ENCODE peak calls at places on chromosomes 4 and X, in seven cellular contexts. U, S, D, I, N, R and L are unnamed samples.

GRCh38 chr4:54268151-54268550 is 39.1 kb downstream of the PDGFRA start:
- DNase-seq in N (no peak), S (no peak), R (no peak), I (no peak), U (no peak), D (no peak), L (no peak)

GRCh38 chr4:6730603-6731300 is 14.8 kb downstream of the BLOC1S4 start:
- DNase-seq in U (no peak), D (no peak), S (no peak), N (no peak), R (no peak), I (no peak), L (no peak)

GRCh38 chr4:4423706-4424498 is 37.0 kb downstream of the NSG1 start:
- DNase-seq in N (no peak), U (no peak), S (no peak), D (no peak), I (no peak), R (no peak), L (no peak)

GRCh38 chr4:150007512-150007911 is 70.7 kb upstream of the DCLK2 start:
- DNase-seq in N (no peak), U (no peak), S (no peak), R (no peak), I (no peak), D (peak; percentile 13), L (no peak)

GRCh38 chr4:15400911-15401671 is 26.7 kb upstream of the C1QTNF7 start:
- DNase-seq in U (peak; percentile 74), D (no peak), I (no peak), R (peak; percentile 23), N (peak; percentile 58), S (peak; percentile 16), L (peak; percentile 9)

GRCh38 chr4:33715996-33716395 is 2528.3 kb downstream of the ARAP2 start:
- DNase-seq in R (no peak), N (no peak), S (no peak), I (no peak), D (no peak), U (peak; percentile 43), L (peak; percentile 7)

GRCh38 chr4:177308125-177308524 is 1.5 kb upstream of the NEIL3 start:
- DNase-seq in I (no peak), U (no peak), R (no peak), N (no peak), D (no peak), S (no peak), L (no peak)

GRCh38 chr4:106065018-106065417 is 169.7 kb downstream of the NPNT start:
- DNase-seq in R (no peak), D (no peak), S (no peak), U (no peak), N (no peak), I (no peak), L (no peak)

GRCh38 chr4:52925531-52925968 is 63.4 kb downstream of the RASL11B start:
- DNase-seq in U (no peak), D (no peak), S (no peak), N (no peak), I (no peak), R (no peak), L (peak; percentile 2)

GRCh38 chrX:50721771-50722521 is 92.0 kb downstream of the SHROOM4 start:
- DNase-seq in S (no peak), N (no peak), R (no peak), I (no peak), U (no peak), D (no peak), L (no peak)

GRCh38 chr4:56681158-56681848 is at the start of gene HOPX:
- DNase-seq in N (peak; percentile 29), R (no peak), D (no peak), I (no peak), S (peak; percentile 21), U (peak; percentile 71), L (no peak)

GRCh38 chrX:107602694-107603239 is 25.5 kb upstream of the PRPS1 start:
- DNase-seq in R (no peak), S (no peak), U (no peak), I (no peak), N (no peak), D (no peak), L (no peak)

GRCh38 chr4:184896868-184897715 is 71.3 kb upstream of the ACSL1 start:
- DNase-seq in D (no peak), S (peak; percentile 13), I (peak; percentile 37), N (no peak), U (peak; percentile 16), R (no peak), L (no peak)

GRCh38 chr4:86493460-86493859 is 100.7 kb upstream of the PTPN13 start:
- DNase-seq in N (no peak), S (no peak), U (no peak), I (no peak), R (no peak), D (no peak), L (no peak)

GRCh38 chrX:115029869-115030564 is 12.6 kb upstream of the IL13RA2 start:
- DNase-seq in N (no peak), D (no peak), I (no peak), S (no peak), R (no peak), U (no peak), L (no peak)

GRCh38 chrX:3362956-3363355 is 16.5 kb upstream of the MXRA5 start:
- DNase-seq in N (no peak), U (no peak), S (no peak), R (no peak), I (no peak), D (no peak), L (no peak)

GRCh38 chr4:54100607-54101189 is 735 bp downstream of the GSX2 start:
- DNase-seq in S (no peak), U (no peak), D (no peak), N (no peak), I (no peak), R (no peak), L (no peak)

GRCh38 chr4:113146876-113147358 is 97.5 kb downstream of the ANK2 start:
- DNase-seq in I (no peak), R (no peak), N (no peak), U (no peak), D (no peak), S (no peak), L (no peak)

DNA sequence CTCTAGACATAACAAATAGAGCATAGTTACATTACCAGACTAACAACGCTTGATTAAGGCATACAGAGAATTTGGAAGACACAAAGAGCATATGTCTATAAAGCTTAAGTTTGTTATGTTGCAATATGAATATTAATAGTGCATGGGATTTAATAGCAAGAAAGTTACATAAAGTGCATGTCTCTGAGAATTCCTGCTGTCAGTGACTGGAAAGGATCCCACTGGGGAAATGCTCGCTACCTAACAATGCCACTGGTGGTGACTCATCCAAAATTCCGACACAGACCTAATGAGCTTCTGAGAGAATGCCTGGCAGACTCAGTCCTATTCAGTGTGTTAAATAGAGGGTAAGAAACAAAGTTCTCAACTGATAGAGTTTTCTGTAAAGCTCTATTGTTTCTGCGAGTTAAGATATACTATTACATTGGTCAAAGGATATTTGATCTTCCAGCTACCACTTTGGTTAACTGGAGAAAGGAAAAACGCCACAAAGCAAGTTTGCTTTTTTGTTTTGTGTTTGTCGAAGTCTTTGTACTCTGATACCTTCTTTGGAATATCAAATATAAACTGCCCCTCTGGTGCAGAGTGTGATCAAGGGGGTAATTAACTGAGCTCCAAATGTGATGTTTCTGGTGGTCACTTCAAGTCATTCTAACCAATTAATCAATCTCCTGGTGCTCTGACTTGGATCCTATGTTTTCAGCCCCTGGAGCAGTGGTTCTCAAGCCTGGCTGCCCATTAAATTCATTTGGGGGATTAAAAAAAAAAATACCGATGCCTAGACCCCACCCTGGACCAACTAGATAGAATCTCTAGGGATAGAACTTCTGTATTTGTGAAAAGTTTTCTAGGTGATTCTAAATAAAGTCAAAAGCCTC is 107.9 kb downstream of the PALLD start:
- DNase-seq in U (peak; percentile 31), N (peak; percentile 61), I (no peak), R (peak; percentile 20), S (no peak), D (peak; percentile 68), L (no peak)
- TF ChIP-seq POLR2A in U (no peak), N (no peak), I (no peak), R (no peak), S (no peak), D (no peak), L (no peak)

DNA sequence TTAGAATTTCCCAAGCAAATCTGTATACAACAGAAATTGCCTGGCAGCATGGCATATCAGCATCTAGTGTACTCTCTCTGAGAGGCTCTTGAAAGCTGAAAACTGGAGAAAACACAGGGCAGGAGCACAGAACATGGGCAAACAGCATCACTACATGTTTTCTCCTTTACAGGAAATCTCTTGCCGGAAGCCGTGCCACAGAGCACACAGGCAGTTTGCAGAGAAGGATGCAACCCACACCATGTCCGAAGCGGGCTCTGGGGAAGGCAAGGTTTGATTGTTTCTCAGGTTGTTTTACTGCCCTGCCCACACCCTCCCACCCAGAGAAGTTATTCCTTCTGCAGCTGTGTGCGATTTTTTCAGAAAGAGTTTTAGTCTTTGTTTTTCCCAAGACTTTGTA is 41.1 kb upstream of the FAM9C start:
- DNase-seq in R (no peak), U (no peak), I (no peak), S (no peak), N (no peak), D (no peak), L (no peak)
- TF ChIP-seq POLR2A in R (no peak), U (no peak), I (peak; percentile 57), S (peak; percentile 20), N (no peak), D (no peak), L (no peak)

GRCh38 chrX:16883487-16883804 is 13.3 kb upstream of the RBBP7 start:
- DNase-seq in I (no peak), S (no peak), U (no peak), R (no peak), D (no peak), N (no peak), L (no peak)

GRCh38 chrX:16885628-16886027 is 15.5 kb upstream of the RBBP7 start:
- DNase-seq in D (no peak), N (no peak), U (no peak), S (no peak), I (no peak), R (no peak), L (no peak)

GRCh38 chrX:16882188-16882587 is 12.0 kb upstream of the RBBP7 start:
- DNase-seq in D (no peak), S (peak; percentile 57), N (no peak), R (peak; percentile 63), I (no peak), U (no peak), L (no peak)

DNA sequence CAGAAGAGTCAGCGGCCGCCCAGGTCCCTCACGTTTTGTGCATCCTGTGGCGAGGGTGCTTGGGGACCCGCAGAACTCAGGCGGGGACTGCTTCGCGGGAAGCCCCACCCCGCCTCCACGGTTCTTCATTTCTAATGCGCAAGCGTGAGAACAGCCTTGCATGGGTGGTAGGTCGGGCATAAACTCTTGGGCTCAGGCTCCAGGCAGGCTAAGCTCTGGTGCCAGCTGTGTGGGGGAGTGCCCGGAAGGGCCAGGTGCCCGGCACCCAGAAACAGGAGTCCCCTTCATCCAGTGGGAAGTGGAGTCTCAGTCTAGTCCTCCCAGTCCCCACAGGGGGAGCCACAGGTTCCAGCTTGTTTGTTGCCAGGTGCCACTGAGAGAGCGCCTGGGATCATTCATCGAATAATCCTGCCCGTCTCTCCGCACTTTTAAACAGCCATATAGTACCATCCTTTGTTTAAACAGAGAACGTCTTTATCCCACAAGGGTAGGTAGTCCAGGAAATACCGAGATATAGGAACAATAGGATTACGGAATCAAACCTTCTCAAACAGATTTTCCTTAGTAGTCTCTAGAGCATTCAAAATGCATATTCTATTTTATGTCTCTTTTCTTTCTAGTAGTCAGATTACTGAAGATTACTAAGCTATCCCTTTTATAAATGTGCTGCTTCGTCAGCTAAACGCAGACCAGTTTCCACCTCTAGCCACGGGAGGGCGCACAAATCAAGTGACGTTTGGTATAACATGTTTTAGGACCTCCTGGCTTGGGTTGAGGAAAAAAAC is 12.7 kb upstream of the RBBP7 start:
- DNase-seq in S (peak; percentile 77), R (peak; percentile 33), N (peak; percentile 53), D (peak; percentile 37), I (peak; percentile 30), U (peak; percentile 44), L (no peak)
- TF ChIP-seq POLR2A in S (no peak), R (peak; percentile 25), N (no peak), D (peak; percentile 28), I (no peak), U (no peak), L (no peak)

GRCh38 chrX:135521405-135522131 is 1.1 kb downstream of the INTS6L start:
- DNase-seq in R (peak; percentile 59), S (peak; percentile 88), U (peak; percentile 79), I (peak; percentile 46), D (peak; percentile 49), N (peak; percentile 87), L (peak; percentile 57)
- TF ChIP-seq POLR2A in R (peak; percentile 50), S (peak; percentile 85), U (no peak), I (peak; percentile 74), D (no peak), N (peak; percentile 31), L (peak; percentile 44)